ENCODE peak calls at places on chromosomes 1 and 21, in seven cellular contexts. One of them, this sample, is unnamed.

GRCh38 chr1:6260961-6261614 is at the start of gene GPR153:
- DNase-seq in upper lobe of right lung: peak; percentile 77
- DNase-seq in neuronal stem cell: no peak
- DNase-seq in aorta: no peak
- DNase-seq in ovary: peak; percentile 67
- DNase-seq in GM12878: no peak
- DNase-seq in psoas muscle: peak; percentile 65
- DNase-seq in this sample: peak; percentile 63

GRCh38 chr21:45220106-45220505 is 67.6 kb downstream of the POFUT2 start:
- DNase-seq in upper lobe of right lung: peak; percentile 56
- DNase-seq in neuronal stem cell: no peak
- DNase-seq in aorta: no peak
- DNase-seq in ovary: no peak
- DNase-seq in GM12878: no peak
- DNase-seq in psoas muscle: no peak
- DNase-seq in this sample: no peak

GRCh38 chr1:205313681-205314308 is 7.8 kb downstream of the NUAK2 start:
- DNase-seq in upper lobe of right lung: peak; percentile 74
- DNase-seq in neuronal stem cell: peak; percentile 98
- DNase-seq in aorta: peak; percentile 80
- DNase-seq in ovary: peak; percentile 82
- DNase-seq in GM12878: peak; percentile 48
- DNase-seq in psoas muscle: peak; percentile 37
- DNase-seq in this sample: peak; percentile 49

GRCh38 chr1:157004286-157004685 is 41.3 kb downstream of the ARHGEF11 start:
- DNase-seq in upper lobe of right lung: no peak
- DNase-seq in neuronal stem cell: no peak
- DNase-seq in aorta: no peak
- DNase-seq in ovary: no peak
- DNase-seq in GM12878: no peak
- DNase-seq in psoas muscle: no peak
- DNase-seq in this sample: no peak

GRCh38 chr1:13556224-13556764 is 27.3 kb upstream of the PDPN start:
- DNase-seq in upper lobe of right lung: no peak
- DNase-seq in neuronal stem cell: no peak
- DNase-seq in aorta: no peak
- DNase-seq in ovary: no peak
- DNase-seq in GM12878: no peak
- DNase-seq in psoas muscle: no peak
- DNase-seq in this sample: no peak

GRCh38 chr1:188988589-188988988 is 1489.1 kb downstream of the BRINP3 start:
- DNase-seq in upper lobe of right lung: no peak
- DNase-seq in neuronal stem cell: no peak
- DNase-seq in aorta: no peak
- DNase-seq in ovary: no peak
- DNase-seq in GM12878: no peak
- DNase-seq in psoas muscle: no peak
- DNase-seq in this sample: no peak

GRCh38 chr1:89540406-89540970 is 15.9 kb downstream of the LRRC8B start:
- DNase-seq in upper lobe of right lung: no peak
- DNase-seq in neuronal stem cell: no peak
- DNase-seq in aorta: no peak
- DNase-seq in ovary: no peak
- DNase-seq in GM12878: no peak
- DNase-seq in psoas muscle: no peak
- DNase-seq in this sample: no peak

GRCh38 chr1:10319750-10320149 is 79.1 kb upstream of the PGD start:
- DNase-seq in upper lobe of right lung: no peak
- DNase-seq in neuronal stem cell: no peak
- DNase-seq in aorta: no peak
- DNase-seq in ovary: no peak
- DNase-seq in GM12878: no peak
- DNase-seq in psoas muscle: no peak
- DNase-seq in this sample: no peak

GRCh38 chr1:157691285-157691920 is 9.2 kb downstream of the FCRL3 start:
- DNase-seq in upper lobe of right lung: no peak
- DNase-seq in neuronal stem cell: peak; percentile 3
- DNase-seq in aorta: no peak
- DNase-seq in ovary: no peak
- DNase-seq in GM12878: no peak
- DNase-seq in psoas muscle: no peak
- DNase-seq in this sample: no peak

GRCh38 chr1:48870596-48870995 is 93.9 kb upstream of the BEND5 start:
- DNase-seq in upper lobe of right lung: no peak
- DNase-seq in neuronal stem cell: no peak
- DNase-seq in aorta: no peak
- DNase-seq in ovary: no peak
- DNase-seq in GM12878: no peak
- DNase-seq in psoas muscle: no peak
- DNase-seq in this sample: no peak

GRCh38 chr21:41170442-41170841 is 2.5 kb downstream of the BACE2 start:
- DNase-seq in upper lobe of right lung: no peak
- DNase-seq in neuronal stem cell: peak; percentile 23
- DNase-seq in aorta: peak; percentile 82
- DNase-seq in ovary: no peak
- DNase-seq in GM12878: no peak
- DNase-seq in psoas muscle: peak; percentile 23
- DNase-seq in this sample: peak; percentile 31

GRCh38 chr1:67856921-67857320 is 23.7 kb upstream of the GNG12 start:
- DNase-seq in upper lobe of right lung: no peak
- DNase-seq in neuronal stem cell: no peak
- DNase-seq in aorta: no peak
- DNase-seq in ovary: no peak
- DNase-seq in GM12878: no peak
- DNase-seq in psoas muscle: no peak
- DNase-seq in this sample: no peak

GRCh38 chr1:18569251-18569650 is 61.4 kb upstream of the PAX7 start:
- DNase-seq in upper lobe of right lung: no peak
- DNase-seq in neuronal stem cell: no peak
- DNase-seq in aorta: peak; percentile 59
- DNase-seq in ovary: no peak
- DNase-seq in GM12878: no peak
- DNase-seq in psoas muscle: no peak
- DNase-seq in this sample: peak; percentile 29

GRCh38 chr1:29122987-29123870 is 474 bp downstream of the TMEM200B start:
- DNase-seq in upper lobe of right lung: no peak
- DNase-seq in neuronal stem cell: peak; percentile 23
- DNase-seq in aorta: peak; percentile 81
- DNase-seq in ovary: peak; percentile 74
- DNase-seq in GM12878: no peak
- DNase-seq in psoas muscle: peak; percentile 32
- DNase-seq in this sample: peak; percentile 40

DNA sequence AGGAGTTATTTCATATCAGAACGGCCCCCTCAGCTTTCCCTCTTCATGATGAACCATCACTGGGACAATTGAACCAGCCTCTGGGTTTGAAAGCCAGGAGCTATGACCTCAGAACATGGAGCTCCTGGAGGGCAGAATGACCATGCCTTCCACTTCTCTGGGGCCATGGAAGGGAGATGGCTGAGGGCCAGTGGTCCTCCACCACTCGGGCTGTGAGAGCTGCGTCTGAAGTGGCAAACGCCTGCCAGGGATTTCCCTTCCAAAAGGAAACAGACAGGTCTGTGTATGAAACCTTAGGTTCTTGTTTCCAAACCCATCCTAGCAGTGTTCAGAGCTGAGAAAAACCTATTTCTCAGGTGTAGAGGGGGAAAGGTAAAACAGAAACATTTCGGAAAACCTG is 22.5 kb downstream of the PKP1 start:
- DNase-seq in upper lobe of right lung: no peak
- DNase-seq in neuronal stem cell: no peak
- DNase-seq in aorta: peak; percentile 66
- DNase-seq in ovary: no peak
- DNase-seq in GM12878: no peak
- DNase-seq in psoas muscle: no peak
- DNase-seq in this sample: no peak
- H3K4me1 ChIP-seq in upper lobe of right lung: peaks cover 26% of the 10 kb centered on the region
- H3K4me1 ChIP-seq in neuronal stem cell: no peaks in the 10 kb centered on the region
- H3K4me1 ChIP-seq in aorta: no peaks in the 10 kb centered on the region
- H3K4me1 ChIP-seq in ovary: no peaks in the 10 kb centered on the region
- H3K4me1 ChIP-seq in GM12878: no peaks in the 10 kb centered on the region
- H3K4me1 ChIP-seq in psoas muscle: peaks cover 6% of the 10 kb centered on the region
- H3K4me1 ChIP-seq in this sample: peaks cover 31% of the 10 kb centered on the region

GRCh38 chr1:97379387-97380075 is 541.3 kb downstream of the DPYD start:
- DNase-seq in upper lobe of right lung: no peak
- DNase-seq in neuronal stem cell: no peak
- DNase-seq in aorta: no peak
- DNase-seq in ovary: no peak
- DNase-seq in GM12878: no peak
- DNase-seq in psoas muscle: no peak
- DNase-seq in this sample: no peak

GRCh38 chr1:97385536-97385935 is 535.3 kb downstream of the DPYD start:
- DNase-seq in upper lobe of right lung: no peak
- DNase-seq in neuronal stem cell: no peak
- DNase-seq in aorta: no peak
- DNase-seq in ovary: no peak
- DNase-seq in GM12878: no peak
- DNase-seq in psoas muscle: no peak
- DNase-seq in this sample: no peak

GRCh38 chr1:97378596-97378995 is 542.2 kb downstream of the DPYD start:
- DNase-seq in upper lobe of right lung: no peak
- DNase-seq in neuronal stem cell: no peak
- DNase-seq in aorta: no peak
- DNase-seq in ovary: no peak
- DNase-seq in GM12878: no peak
- DNase-seq in psoas muscle: no peak
- DNase-seq in this sample: no peak

DNA sequence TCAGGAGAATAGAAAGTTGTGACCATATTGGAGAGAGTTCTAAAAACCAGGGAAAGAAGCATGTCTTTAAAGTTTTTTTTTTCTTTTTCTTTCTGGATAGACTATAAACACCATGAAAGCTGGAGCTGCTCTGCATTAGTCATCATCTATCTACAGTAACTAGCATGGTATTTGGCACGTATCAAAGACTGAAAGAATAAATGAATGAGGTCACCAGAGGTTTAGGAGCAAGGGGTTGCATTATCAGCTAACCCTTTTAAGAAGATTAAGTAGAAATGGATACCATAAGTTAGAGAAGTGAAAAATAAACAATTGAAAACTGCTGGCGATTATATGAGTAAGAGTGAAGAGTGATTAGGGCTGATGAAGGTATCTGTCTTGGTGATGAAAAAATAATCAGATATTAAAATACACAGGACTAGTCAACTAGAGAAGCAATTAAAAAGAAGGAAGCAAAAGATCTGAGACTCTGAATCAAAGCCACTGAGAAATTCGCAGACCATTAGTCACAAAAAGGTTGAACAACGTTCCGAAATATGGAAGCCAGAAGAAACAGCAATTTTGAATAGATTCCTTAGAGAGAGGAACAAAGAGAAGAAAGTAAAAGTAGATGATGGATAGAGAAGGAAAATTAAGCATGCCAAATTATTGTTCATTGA is 536.4 kb downstream of the DPYD start:
- DNase-seq in upper lobe of right lung: no peak
- DNase-seq in neuronal stem cell: no peak
- DNase-seq in aorta: no peak
- DNase-seq in ovary: no peak
- DNase-seq in GM12878: no peak
- DNase-seq in psoas muscle: no peak
- DNase-seq in this sample: no peak
- H3K27ac ChIP-seq in upper lobe of right lung: no peak overlapping the region
- H3K27ac ChIP-seq in neuronal stem cell: no peak overlapping the region
- H3K27ac ChIP-seq in aorta: no peak overlapping the region
- H3K27ac ChIP-seq in ovary: no peak overlapping the region
- H3K27ac ChIP-seq in GM12878: no peak overlapping the region
- H3K27ac ChIP-seq in psoas muscle: no peak overlapping the region
- H3K27ac ChIP-seq in this sample: no peak overlapping the region

DNA sequence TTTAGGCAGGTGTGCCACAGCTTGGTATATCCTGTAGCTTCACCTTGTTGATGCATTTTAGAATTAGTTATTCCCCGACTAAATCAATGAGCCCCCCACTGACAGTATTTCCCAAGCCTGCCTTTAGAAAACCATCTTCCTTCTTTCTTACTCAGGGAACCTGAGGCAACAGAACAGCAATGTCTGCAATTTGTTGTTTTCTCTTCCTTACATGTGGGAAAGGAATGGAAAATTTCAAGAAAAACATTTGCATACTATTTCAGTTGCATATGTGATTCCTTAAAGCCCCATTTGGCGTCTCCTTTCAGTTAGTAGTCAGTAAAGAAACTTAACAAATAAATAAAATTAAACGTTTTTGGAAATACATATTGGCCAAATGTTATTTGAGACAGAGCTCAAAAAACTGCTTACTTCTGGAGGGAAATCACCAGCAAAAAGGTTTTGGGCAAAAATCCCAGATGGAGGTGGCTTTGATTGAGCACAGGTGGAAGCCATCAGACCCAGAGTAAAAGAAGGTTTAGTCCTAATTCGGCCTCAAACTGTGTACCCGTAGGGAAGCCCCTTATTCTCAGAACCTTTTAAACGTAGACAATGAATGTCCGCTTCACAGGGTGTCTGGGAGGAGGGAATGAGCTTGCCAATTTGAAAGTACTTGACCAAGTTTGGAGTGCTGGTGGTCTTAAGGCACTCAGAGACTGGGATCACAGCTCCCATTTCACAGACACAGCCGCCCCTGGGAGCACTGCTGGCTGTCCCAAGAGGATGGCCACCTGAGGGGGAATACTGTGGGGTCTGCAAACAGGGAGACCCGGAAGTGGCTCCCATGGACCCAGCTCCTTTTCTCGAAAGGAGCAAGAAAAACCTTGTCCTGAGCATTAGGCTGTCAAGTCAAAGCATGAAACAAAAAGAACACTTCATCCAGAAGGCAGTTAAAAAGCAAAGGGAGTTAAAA is 9.4 kb downstream of the LHX4 start:
- DNase-seq in upper lobe of right lung: no peak
- DNase-seq in neuronal stem cell: no peak
- DNase-seq in aorta: peak; percentile 10
- DNase-seq in ovary: no peak
- DNase-seq in GM12878: no peak
- DNase-seq in psoas muscle: no peak
- DNase-seq in this sample: no peak
- H3K27me3 ChIP-seq in upper lobe of right lung: peaks cover 87% of the 10 kb centered on the region
- H3K27me3 ChIP-seq in neuronal stem cell: peaks cover 32% of the 10 kb centered on the region
- H3K27me3 ChIP-seq in aorta: no peaks in the 10 kb centered on the region
- H3K27me3 ChIP-seq in ovary: peaks cover 4% of the 10 kb centered on the region
- H3K27me3 ChIP-seq in GM12878: peaks cover 37% of the 10 kb centered on the region
- H3K27me3 ChIP-seq in psoas muscle: peaks cover 26% of the 10 kb centered on the region
- H3K27me3 ChIP-seq in this sample: peaks cover 30% of the 10 kb centered on the region

DNA sequence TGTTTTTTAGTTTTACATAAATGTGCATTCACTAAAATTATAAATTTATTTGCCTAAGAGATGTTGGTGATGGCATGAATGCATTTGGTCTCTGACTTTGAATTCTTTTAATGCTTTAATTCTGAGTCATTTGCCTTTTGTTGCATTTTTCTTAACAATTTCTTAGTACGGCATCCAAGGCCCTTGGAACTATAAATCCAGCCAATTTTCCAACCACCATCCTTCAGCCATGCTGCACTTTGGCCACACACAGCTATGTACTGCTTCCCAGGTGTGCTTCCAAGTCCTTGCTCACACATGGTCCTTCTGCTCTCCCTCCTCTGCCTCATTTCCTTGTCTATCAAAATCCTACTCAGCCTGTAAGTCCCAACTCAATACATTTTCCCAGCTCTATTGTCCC is 161.0 kb downstream of the DHRS3 start:
- DNase-seq in upper lobe of right lung: no peak
- DNase-seq in neuronal stem cell: no peak
- DNase-seq in aorta: no peak
- DNase-seq in ovary: no peak
- DNase-seq in GM12878: no peak
- DNase-seq in psoas muscle: no peak
- DNase-seq in this sample: no peak
- H3K4me1 ChIP-seq in upper lobe of right lung: peaks cover 89% of the 10 kb centered on the region
- H3K4me1 ChIP-seq in neuronal stem cell: peaks cover 23% of the 10 kb centered on the region
- H3K4me1 ChIP-seq in aorta: peaks cover 29% of the 10 kb centered on the region
- H3K4me1 ChIP-seq in ovary: peaks cover 23% of the 10 kb centered on the region
- H3K4me1 ChIP-seq in GM12878: no peaks in the 10 kb centered on the region
- H3K4me1 ChIP-seq in psoas muscle: peaks cover 64% of the 10 kb centered on the region
- H3K4me1 ChIP-seq in this sample: peaks cover 95% of the 10 kb centered on the region

This sample was measured in heart right ventricle.